ENCODE peak calls at places on chromosomes 2 and 18, in ten cellular contexts. L is coronary artery; V is right atrium auricular region; W is CD8-positive, alpha-beta T cell; S is astrocyte; R is H1; B is H9; Z is left lung; O is CD4-positive, alpha-beta T cell; J is sigmoid colon. Q is an unnamed sample.

GRCh38 chr18:72235422-72235821 is 308.7 kb downstream of the CBLN2 start:
- DNase-seq in L (no peak), V (no peak), W (no peak), S (no peak), R (no peak), B (peak), Z (no peak), O (no peak), J (no peak), Q (no peak)

GRCh38 chr2:180604077-180604476 is 376.3 kb upstream of the UBE2E3 start:
- DNase-seq in L (no peak), V (no peak), W (no peak), S (no peak), R (peak), B (no peak), Z (no peak), O (no peak), J (no peak), Q (peak)

GRCh38 chr2:62811972-62812371 is 106.5 kb downstream of the EHBP1 start:
- DNase-seq in L (no peak), V (no peak), W (no peak), S (no peak), R (no peak), B (no peak), Z (no peak), O (no peak), J (no peak), Q (no peak)

GRCh38 chr18:62348474-62348873 is 23.4 kb downstream of the TNFRSF11A start:
- DNase-seq in L (no peak), V (no peak), W (no peak), S (no peak), R (no peak), B (no peak), Z (no peak), O (no peak), J (no peak), Q (no peak)

GRCh38 chr2:157172866-157173578 is 84.5 kb upstream of the GALNT5 start:
- DNase-seq in L (no peak), V (no peak), W (no peak), S (peak), R (no peak), B (no peak), Z (no peak), O (no peak), J (no peak), Q (peak)

GRCh38 chr18:6638470-6638869 is 91.0 kb upstream of the ARHGAP28 start:
- DNase-seq in L (no peak), V (no peak), W (no peak), S (no peak), R (no peak), B (no peak), Z (no peak), O (no peak), J (no peak), Q (no peak)

GRCh38 chr2:72887836-72888437 is 729 bp downstream of the SPR start:
- DNase-seq in L (peak), V (peak), W (peak), S (peak), R (peak), B (peak), Z (peak), O (peak), J (peak), Q (peak)

GRCh38 chr2:170409164-170409535 is 231.2 kb downstream of the MYO3B start:
- DNase-seq in L (no peak), V (peak), W (peak), S (peak), R (peak), B (peak), Z (peak), O (peak), J (peak), Q (peak)

GRCh38 chr2:199364153-199364552 is 93.6 kb downstream of the SATB2 start:
- DNase-seq in L (no peak), V (no peak), W (no peak), S (no peak), R (no peak), B (no peak), Z (no peak), O (no peak), J (no peak), Q (no peak)

GRCh38 chr2:141611-142010 is 95.3 kb upstream of the FAM110C start:
- DNase-seq in L (no peak), V (no peak), W (no peak), S (no peak), R (no peak), B (no peak), Z (no peak), O (no peak), J (no peak), Q (no peak)

DNA sequence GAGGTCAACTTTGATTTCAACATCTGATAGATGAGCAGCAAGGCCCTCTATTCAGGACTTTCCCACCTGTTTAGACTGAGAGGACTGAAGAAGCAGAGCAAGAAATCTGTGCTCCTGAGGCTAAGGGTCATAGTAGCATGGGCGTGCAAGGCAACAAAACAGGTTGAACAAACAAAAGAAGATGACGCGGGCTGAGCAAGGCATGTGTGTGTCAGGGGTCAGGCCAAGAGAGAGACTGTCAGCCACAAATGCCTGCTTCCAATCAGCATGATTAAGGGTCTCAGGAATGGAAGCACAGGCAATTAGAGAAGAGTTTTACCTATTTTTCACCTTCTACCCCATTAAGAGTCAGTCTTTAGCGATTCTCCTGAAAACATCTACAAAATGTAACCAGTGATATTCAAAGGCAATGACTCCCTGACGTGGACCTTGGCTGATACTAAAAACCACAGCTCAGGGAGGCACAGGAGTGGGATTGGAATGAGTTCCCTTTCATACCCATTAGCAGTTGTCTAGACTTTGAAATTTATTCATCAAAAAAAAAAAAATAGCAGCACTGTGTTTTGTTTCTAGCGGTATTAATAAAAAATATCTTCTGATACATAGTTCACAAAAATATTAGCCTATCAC is 81.9 kb downstream of the DYNAP start:
- DNase-seq in L (no peak), V (no peak), W (no peak), S (peak), R (no peak), B (no peak), Z (no peak), O (no peak), J (no peak), Q (peak)
- H3K27ac ChIP-seq in L (no peak), V (no peak), W (no peak), S (no peak), R (no peak), B (no peak), Z (no peak), O (no peak), J (no peak), Q (no peak)

DNA sequence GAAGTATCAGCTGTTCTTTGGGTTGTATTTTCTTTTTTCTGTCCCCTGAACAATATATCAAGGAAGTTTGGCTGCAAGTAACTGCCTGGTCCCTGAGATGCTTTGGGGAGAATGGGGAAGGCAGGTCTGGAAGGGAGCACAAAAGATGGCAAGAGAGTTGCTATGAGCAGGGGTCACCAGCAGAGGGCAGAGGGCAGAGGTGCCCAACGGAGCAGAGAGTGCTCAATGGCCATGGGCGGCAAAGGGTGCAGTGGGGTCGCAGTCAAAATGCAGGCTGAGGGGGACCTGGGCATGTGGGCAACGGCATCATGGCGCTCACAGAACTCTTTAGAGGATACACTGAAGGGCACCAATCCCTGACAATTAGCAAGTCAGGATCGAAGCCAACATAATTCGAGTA is 107.7 kb upstream of the ATP8B1 start:
- DNase-seq in L (no peak), V (no peak), W (no peak), S (no peak), R (peak), B (peak), Z (no peak), O (no peak), J (no peak), Q (no peak)
- TF ChIP-seq CTCF in L (no peak), V (no peak), W (no peak), S (no peak), R (peak), B (peak), Z (no peak), O (no peak), J (no peak), Q (peak)

DNA sequence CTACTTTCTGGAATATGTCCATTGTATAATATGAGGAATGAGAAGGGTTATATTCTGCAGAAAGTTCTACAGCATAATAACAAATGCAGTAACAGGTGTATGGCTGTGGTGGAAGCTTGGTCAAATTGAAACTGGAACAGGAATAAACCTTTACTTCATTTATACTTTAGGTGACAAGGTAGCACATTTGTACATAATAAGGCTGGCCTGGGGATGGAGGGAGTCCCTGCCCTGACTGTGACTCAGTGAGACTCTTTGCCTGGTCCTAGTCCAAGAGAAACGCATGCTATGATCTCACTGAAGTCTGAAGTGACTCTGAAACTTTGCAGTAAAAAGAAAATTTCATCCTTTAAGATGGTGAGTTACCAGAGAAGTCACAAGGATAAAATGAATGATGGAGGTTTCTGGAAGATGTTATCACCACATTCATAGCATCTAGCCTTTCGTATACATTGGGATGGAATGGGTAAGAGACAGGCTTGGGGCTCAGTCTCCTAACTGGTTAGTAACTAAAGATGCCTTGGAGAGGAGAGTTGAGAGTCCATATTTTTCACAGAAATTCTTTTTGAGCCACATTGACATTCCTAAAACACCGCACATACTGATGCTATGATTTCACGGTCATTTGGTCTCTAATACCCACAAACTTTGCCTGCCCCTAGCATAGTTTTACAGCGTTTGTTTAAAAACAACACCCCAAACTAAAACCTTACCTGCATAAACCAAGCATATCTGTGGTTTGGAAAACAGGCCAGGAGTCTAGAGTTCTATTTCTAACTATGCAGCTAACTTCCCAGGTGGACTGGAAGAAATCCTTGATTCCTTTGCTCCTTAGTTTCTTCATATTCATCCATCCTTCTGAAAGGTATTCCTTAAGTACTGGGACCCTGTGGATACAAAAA is 42.4 kb upstream of the NABP1 start:
- DNase-seq in L (no peak), V (no peak), W (no peak), S (peak), R (no peak), B (no peak), Z (no peak), O (no peak), J (no peak), Q (peak)
- H3K27ac ChIP-seq in L (peak), V (no peak), W (no peak), S (peak), R (no peak), B (no peak), Z (no peak), O (no peak), J (no peak), Q (peak)

GRCh38 chr18:43007365-43007764 is 108.1 kb downstream of the RIT2 start:
- DNase-seq in L (no peak), V (no peak), W (no peak), S (peak), R (no peak), B (no peak), Z (no peak), O (no peak), J (no peak), Q (no peak)
- TF ChIP-seq CTCF in L (no peak), V (no peak), W (no peak), S (no peak), R (no peak), B (no peak), Z (no peak), O (no peak), J (no peak), Q (no peak)

GRCh38 chr2:47309472-47309951 is 93.4 kb upstream of the MSH2 start:
- DNase-seq in L (no peak), V (no peak), W (no peak), S (no peak), R (no peak), B (no peak), Z (no peak), O (no peak), J (no peak), Q (no peak)

GRCh38 chr2:47309952-47310800 is 92.8 kb upstream of the MSH2 start:
- DNase-seq in L (no peak), V (no peak), W (no peak), S (peak), R (no peak), B (no peak), Z (no peak), O (no peak), J (no peak), Q (no peak)

GRCh38 chr2:47312504-47312875 is 90.5 kb upstream of the MSH2 start:
- DNase-seq in L (no peak), V (no peak), W (no peak), S (no peak), R (no peak), B (no peak), Z (no peak), O (no peak), J (no peak), Q (no peak)

GRCh38 chr2:47311764-47312503 is 91.0 kb upstream of the MSH2 start:
- DNase-seq in L (no peak), V (no peak), W (no peak), S (no peak), R (no peak), B (no peak), Z (no peak), O (no peak), J (no peak), Q (no peak)

GRCh38 chr2:47310801-47311560 is 92.0 kb upstream of the MSH2 start:
- DNase-seq in L (no peak), V (no peak), W (no peak), S (no peak), R (no peak), B (no peak), Z (no peak), O (no peak), J (peak), Q (no peak)
- H3K27ac ChIP-seq in L (peak), V (peak), W (no peak), S (no peak), R (no peak), B (no peak), Z (no peak), O (no peak), J (peak), Q (no peak)

DNA sequence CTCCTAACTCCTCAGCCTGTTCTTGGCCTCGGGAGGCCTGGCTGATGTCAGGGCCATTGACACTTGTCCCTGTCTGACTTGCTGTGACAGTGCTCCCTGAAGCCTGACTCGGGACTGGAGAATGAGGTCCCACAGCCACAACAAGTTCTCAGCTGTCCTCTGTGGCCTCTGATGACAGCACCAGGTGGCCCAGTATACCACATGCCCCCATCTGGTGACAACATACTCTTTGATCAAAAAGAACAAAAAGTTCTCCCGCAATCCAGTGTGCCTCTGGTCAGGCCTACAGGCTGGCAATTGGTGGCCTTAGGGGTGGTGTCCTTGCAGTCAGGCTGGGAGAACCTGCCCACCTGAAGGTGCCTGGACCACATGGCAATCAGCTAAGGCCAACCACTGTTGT is 102.6 kb downstream of the SEPTIN10 start:
- DNase-seq in L (no peak), V (no peak), W (no peak), S (no peak), R (no peak), B (no peak), Z (no peak), O (no peak), J (no peak), Q (no peak)
- TF ChIP-seq CTCF in L (no peak), V (no peak), W (no peak), S (no peak), R (no peak), B (no peak), Z (no peak), O (no peak), J (no peak), Q (no peak)

GRCh38 chr2:101823347-101823791 is 125.9 kb downstream of the MAP4K4 start:
- DNase-seq in L (no peak), V (no peak), W (peak), S (peak), R (peak), B (peak), Z (peak), O (peak), J (peak), Q (peak)

GRCh38 chr2:101821828-101822458 is 124.4 kb downstream of the MAP4K4 start:
- DNase-seq in L (no peak), V (no peak), W (no peak), S (no peak), R (no peak), B (no peak), Z (no peak), O (no peak), J (no peak), Q (no peak)

GRCh38 chr2:101821059-101821805 is 123.7 kb downstream of the MAP4K4 start:
- DNase-seq in L (no peak), V (no peak), W (no peak), S (no peak), R (no peak), B (no peak), Z (no peak), O (no peak), J (no peak), Q (no peak)

GRCh38 chr2:101818531-101819451 is 121.3 kb downstream of the MAP4K4 start:
- DNase-seq in L (no peak), V (no peak), W (no peak), S (peak), R (no peak), B (no peak), Z (no peak), O (no peak), J (no peak), Q (no peak)

DNA sequence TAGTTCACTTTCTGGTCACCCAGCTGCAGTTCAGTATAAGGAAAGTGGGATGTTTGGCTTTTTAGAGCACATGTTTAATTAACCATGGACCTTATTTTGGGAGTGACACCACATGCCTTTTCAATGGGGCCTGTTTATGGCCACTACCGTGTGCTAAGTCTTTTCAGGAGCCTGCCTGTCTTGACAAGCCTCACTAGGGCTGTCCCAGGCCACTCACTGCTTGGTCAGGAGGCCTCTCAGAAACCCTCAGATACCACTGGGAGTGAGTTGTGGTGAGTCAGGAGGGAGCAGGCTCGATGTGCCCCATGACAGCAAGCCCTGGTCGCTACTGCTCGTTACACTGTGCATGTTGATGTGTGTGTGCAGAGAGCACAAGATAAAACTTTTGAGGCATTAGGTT is 123.0 kb downstream of the MAP4K4 start:
- DNase-seq in L (no peak), V (no peak), W (no peak), S (peak), R (no peak), B (no peak), Z (no peak), O (no peak), J (no peak), Q (peak)
- H3K27ac ChIP-seq in L (no peak), V (no peak), W (no peak), S (peak), R (no peak), B (no peak), Z (no peak), O (no peak), J (no peak), Q (peak)

Q was measured in brain microvascular endothelial cell.